ENCODE peak calls at places on chromosome 14, in six cellular contexts. K is heart left ventricle, P is dorsolateral prefrontal cortex, C is tibial artery, L is GM13976, I is Panc1. Q is an unnamed sample.

GRCh38 chr14:101219896-101220703 is 316.6 kb upstream of the RTL1 start:
- DNase-seq in K (no peak), P (no peak), C (peak), L (no peak), I (no peak), Q (no peak)

GRCh38 chr14:37874429-37875109 is 279.1 kb downstream of the TTC6 start:
- DNase-seq in K (peak), P (peak), C (peak), L (peak), I (peak), Q (peak)

GRCh38 chr14:25413058-25413457 is 363.1 kb upstream of the STXBP6 start:
- DNase-seq in K (no peak), P (no peak), C (no peak), L (no peak), I (no peak), Q (no peak)

GRCh38 chr14:60721331-60722162 is 2.6 kb downstream of the SIX4 start:
- DNase-seq in K (no peak), P (peak), C (peak), L (peak), I (no peak), Q (peak)

GRCh38 chr14:36556811-36557433 is 25.5 kb downstream of the NKX2-8 start:
- DNase-seq in K (no peak), P (no peak), C (no peak), L (peak), I (no peak), Q (peak)

GRCh38 chr14:84254205-84254788 is 1275.6 kb upstream of the FLRT2 start:
- DNase-seq in K (peak), P (no peak), C (no peak), L (no peak), I (no peak), Q (peak)

GRCh38 chr14:61355892-61356325 is 34.5 kb downstream of the PRKCH start:
- DNase-seq in K (peak), P (no peak), C (peak), L (no peak), I (no peak), Q (no peak)

GRCh38 chr14:100692859-100693558 is 33.7 kb upstream of the DLK1 start:
- DNase-seq in K (no peak), P (no peak), C (no peak), L (no peak), I (peak), Q (no peak)

GRCh38 chr14:30362369-30363218 is 196.4 kb upstream of the G2E3 start:
- DNase-seq in K (no peak), P (no peak), C (no peak), L (no peak), I (no peak), Q (no peak)

GRCh38 chr14:89425931-89426330 is 8.9 kb upstream of the FOXN3 start:
- DNase-seq in K (no peak), P (no peak), C (peak), L (no peak), I (no peak), Q (no peak)

GRCh38 chr14:85909581-85909980 is 379.6 kb downstream of the FLRT2 start:
- DNase-seq in K (no peak), P (no peak), C (no peak), L (no peak), I (no peak), Q (no peak)

GRCh38 chr14:63508033-63508432 is 35.1 kb downstream of the PPP2R5E start:
- DNase-seq in K (no peak), P (no peak), C (no peak), L (no peak), I (no peak), Q (no peak)

GRCh38 chr14:55754471-55754870 is 174.5 kb downstream of the KTN1 start:
- DNase-seq in K (no peak), P (no peak), C (no peak), L (no peak), I (no peak), Q (no peak)

GRCh38 chr14:92540472-92541048 is 27.0 kb downstream of the RIN3 start:
- DNase-seq in K (peak), P (peak), C (peak), L (no peak), I (peak), Q (no peak)

GRCh38 chr14:81332725-81333124 is 67.4 kb downstream of the STON2 start:
- DNase-seq in K (no peak), P (no peak), C (no peak), L (no peak), I (no peak), Q (no peak)

GRCh38 chr14:81655423-81656314 is 122.0 kb upstream of the SEL1L start:
- DNase-seq in K (no peak), P (no peak), C (no peak), L (no peak), I (no peak), Q (no peak)

GRCh38 chr14:68512088-68512487 is 280.8 kb downstream of the ZFP36L1 start:
- DNase-seq in K (no peak), P (no peak), C (no peak), L (no peak), I (no peak), Q (no peak)

GRCh38 chr14:80264698-80265097 is 53.4 kb upstream of the DIO2 start:
- DNase-seq in K (no peak), P (no peak), C (no peak), L (no peak), I (no peak), Q (no peak)

GRCh38 chr14:36281309-36281708 is 39.1 kb downstream of the MBIP start:
- DNase-seq in K (no peak), P (no peak), C (no peak), L (no peak), I (no peak), Q (no peak)

GRCh38 chr14:39576726-39577125 is 144.5 kb upstream of the FBXO33 start:
- DNase-seq in K (no peak), P (no peak), C (no peak), L (no peak), I (no peak), Q (no peak)

GRCh38 chr14:75249251-75249957 is 29.2 kb upstream of the FOS start:
- DNase-seq in K (no peak), P (no peak), C (peak), L (peak), I (no peak), Q (no peak)

GRCh38 chr14:73591690-73592448 is at the start of gene ACOT4:
- DNase-seq in K (peak), P (peak), C (no peak), L (peak), I (no peak), Q (peak)

GRCh38 chr14:99066378-99066777 is 205.6 kb downstream of the BCL11B start:
- DNase-seq in K (no peak), P (no peak), C (no peak), L (no peak), I (no peak), Q (no peak)

GRCh38 chr14:94036328-94037167 is 10.4 kb downstream of the OTUB2 start:
- DNase-seq in K (peak), P (peak), C (peak), L (peak), I (peak), Q (peak)

GRCh38 chr14:69713127-69713800 is 53.7 kb upstream of the SRSF5 start:
- DNase-seq in K (no peak), P (no peak), C (no peak), L (no peak), I (no peak), Q (no peak)

GRCh38 chr14:49766839-49767238 is 1.1 kb upstream of the KLHDC2 start:
- DNase-seq in K (no peak), P (no peak), C (no peak), L (peak), I (no peak), Q (no peak)

GRCh38 chr14:34554540-34555250 is 15.2 kb upstream of the EAPP start:
- DNase-seq in K (no peak), P (peak), C (peak), L (no peak), I (peak), Q (no peak)

GRCh38 chr14:71725802-71726638 is 206.2 kb upstream of the RGS6 start:
- DNase-seq in K (no peak), P (no peak), C (no peak), L (no peak), I (no peak), Q (no peak)

GRCh38 chr14:104954746-104955395 is 23.3 kb downstream of the AHNAK2 start:
- DNase-seq in K (no peak), P (no peak), C (peak), L (no peak), I (no peak), Q (no peak)

GRCh38 chr14:85316701-85317100 is 213.2 kb upstream of the FLRT2 start:
- DNase-seq in K (no peak), P (no peak), C (no peak), L (no peak), I (no peak), Q (no peak)

GRCh38 chr14:95210699-95211098 is 53.4 kb upstream of the DICER1 start:
- DNase-seq in K (no peak), P (no peak), C (no peak), L (no peak), I (no peak), Q (no peak)

GRCh38 chr14:73718742-73719251 is 4.6 kb upstream of the PNMA1 start:
- DNase-seq in K (no peak), P (peak), C (peak), L (no peak), I (no peak), Q (peak)

GRCh38 chr14:32509632-32510187 is 180.6 kb downstream of the AKAP6 start:
- DNase-seq in K (peak), P (peak), C (peak), L (no peak), I (no peak), Q (no peak)

GRCh38 chr14:99035712-99036593 is 236.0 kb downstream of the BCL11B start:
- DNase-seq in K (peak), P (no peak), C (peak), L (no peak), I (no peak), Q (peak)

GRCh38 chr14:88870777-88871176 is 46.3 kb downstream of the TTC8 start:
- DNase-seq in K (no peak), P (no peak), C (no peak), L (no peak), I (no peak), Q (no peak)

DNA sequence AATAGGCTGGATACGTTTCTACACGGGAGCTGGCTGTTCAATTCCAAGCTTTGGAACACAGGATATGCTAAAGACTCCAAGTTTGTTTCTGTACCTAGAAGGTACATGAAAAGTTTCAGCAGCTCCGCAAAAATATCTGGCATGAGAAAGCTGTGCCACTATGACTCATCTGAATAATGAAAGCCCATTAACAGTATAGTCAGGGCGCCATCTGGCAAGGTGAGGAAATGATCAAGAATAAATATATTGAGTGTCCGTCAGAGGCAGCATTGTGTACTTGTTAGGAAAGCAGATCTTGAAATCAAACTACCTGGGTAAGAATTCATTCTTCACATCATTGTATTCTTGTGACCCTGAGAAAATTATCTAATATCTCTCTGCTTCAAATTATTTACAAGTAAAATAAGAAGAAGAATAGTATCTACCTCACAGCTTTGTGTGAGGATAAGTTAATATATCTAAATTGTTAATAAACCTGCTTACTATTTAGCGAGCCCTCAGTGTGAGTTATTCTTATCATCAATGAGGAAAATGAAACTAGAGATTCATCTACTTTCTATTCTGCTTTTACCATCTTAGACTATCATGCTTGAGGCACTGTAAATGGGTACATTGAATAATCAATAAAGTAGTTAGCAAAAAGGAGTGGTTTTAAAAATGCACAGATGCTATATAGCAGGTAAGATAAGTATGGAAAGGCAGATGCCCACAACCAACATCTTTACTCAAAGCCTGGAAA is 53.5 kb downstream of the FSCB start:
- DNase-seq in K (no peak), P (no peak), C (no peak), L (no peak), I (no peak), Q (no peak)
- TF ChIP-seq CTCF in K (no peak), P (no peak), C (no peak), L (no peak), I (no peak), Q (no peak)

GRCh38 chr14:102323102-102323501 is 3.6 kb downstream of the ZNF839 start:
- DNase-seq in K (no peak), P (peak), C (peak), L (no peak), I (peak), Q (no peak)
- TF ChIP-seq CTCF in K (peak), P (peak), C (peak), L (peak), I (peak), Q (peak)

DNA sequence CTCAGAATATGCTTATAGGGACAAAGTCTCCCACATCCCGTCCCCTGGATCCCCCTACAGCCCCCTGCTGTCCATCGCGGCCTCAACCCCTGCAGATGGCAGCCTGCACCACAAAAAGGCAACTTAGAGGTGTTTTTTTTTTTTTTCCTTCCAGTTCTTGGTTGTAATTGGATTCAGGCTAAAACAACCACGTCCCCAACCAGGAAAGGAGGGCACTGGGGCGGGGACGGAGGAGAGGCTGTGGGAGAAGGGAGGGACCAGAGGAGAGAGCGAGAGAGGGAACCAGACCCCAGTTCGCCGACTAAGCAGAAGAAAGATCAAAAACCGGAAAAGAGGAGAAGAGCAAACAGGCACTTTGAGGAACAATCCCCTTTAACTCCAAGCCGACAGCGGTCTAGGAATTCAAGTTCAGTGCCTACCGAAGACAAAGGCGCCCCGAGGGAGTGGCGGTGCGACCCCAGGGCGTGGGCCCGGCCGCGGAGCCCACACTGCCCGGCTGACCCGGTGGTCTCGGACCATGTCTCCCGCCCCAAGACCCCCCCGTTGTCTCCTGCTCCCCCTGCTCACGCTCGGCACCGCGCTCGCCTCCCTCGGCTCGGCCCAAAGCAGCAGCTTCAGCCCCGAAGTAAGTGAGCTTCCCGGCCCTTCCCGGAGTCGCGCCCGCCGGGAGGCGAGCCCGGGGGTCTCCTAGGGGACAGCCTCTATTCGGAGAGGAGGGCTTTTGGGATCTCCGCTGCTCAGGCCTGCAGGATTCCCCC is at the start of gene MMP14:
- DNase-seq in K (peak), P (no peak), C (peak), L (no peak), I (no peak), Q (peak)
- TF ChIP-seq CTCF in K (peak), P (peak), C (peak), L (no peak), I (no peak), Q (peak)

GRCh38 chr14:103613517-103613916 is 15.5 kb upstream of the KLC1 start:
- DNase-seq in K (no peak), P (no peak), C (no peak), L (no peak), I (no peak), Q (no peak)
- TF ChIP-seq CTCF in K (peak), P (no peak), C (no peak), L (no peak), I (no peak), Q (no peak)

DNA sequence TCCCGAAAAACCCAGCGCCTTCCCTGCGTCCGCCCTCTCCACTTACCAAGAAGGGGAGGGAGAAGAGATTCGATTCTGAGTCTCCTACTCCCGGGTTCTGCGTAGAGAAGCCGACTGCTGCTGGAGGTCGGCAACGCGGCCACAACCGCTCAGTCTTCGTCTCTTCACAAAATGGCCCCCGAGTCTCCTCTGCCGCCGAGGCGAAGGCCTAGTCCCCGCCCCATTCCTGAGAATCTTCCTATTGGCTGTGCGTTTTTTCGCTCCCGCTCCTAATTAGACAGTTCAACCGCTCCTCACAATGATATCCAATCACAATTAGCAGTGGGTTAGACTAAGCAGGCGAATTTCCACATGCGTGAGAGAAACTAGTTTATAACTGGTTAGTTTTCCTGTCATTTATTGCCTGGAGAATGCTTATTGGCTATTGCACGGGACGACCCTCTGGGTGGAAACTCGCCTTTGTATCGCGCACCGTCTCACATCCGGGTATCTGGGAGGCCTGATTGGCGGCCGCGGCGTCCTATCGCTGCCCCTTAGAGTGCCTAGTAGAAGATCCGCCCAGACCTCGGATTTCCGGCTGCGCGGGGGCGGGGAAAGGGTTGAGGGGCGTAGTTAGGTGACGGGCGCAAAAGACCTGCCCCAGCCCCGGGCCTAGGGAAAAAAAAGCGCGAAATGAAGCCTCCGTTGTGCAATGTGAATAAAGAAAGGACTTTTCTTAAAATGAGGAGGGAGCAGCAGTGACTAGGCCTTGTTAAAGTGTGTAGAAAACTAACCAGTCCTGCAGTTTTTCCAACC is at the start of gene HNRNPC:
- DNase-seq in K (peak), P (peak), C (peak), L (peak), I (peak), Q (peak)
- TF ChIP-seq CTCF in K (no peak), P (no peak), C (peak), L (no peak), I (no peak), Q (no peak)

Q was measured in nephron progenitor cell.